ENCODE peak calls at places on chromosomes 12 and 14, in six cellular contexts. One of them, this sample, is unnamed.

GRCh38 chr12:91931110-91931509 is 214.5 kb downstream of the BTG1 start:
- DNase-seq in GM12891: no peak
- DNase-seq in effector memory CD8-positive, alpha-beta T cell: no peak
- DNase-seq in naive B cell: no peak
- DNase-seq in CD8-positive, alpha-beta T cell: no peak
- DNase-seq in activated T-helper 9 cell treated with anti-CD3 and anti-CD28 coated beads, Interleukin-2, amount 50 U/mL, for 16 hours: no peak
- DNase-seq in this sample: peak

GRCh38 chr12:32366704-32367103 is 32.7 kb upstream of the FGD4 start:
- DNase-seq in activated T-helper 9 cell treated with anti-CD3 and anti-CD28 coated beads, Interleukin-2, amount 50 U/mL, for 16 hours: no peak
- DNase-seq in GM12891: no peak
- DNase-seq in naive B cell: no peak
- DNase-seq in effector memory CD8-positive, alpha-beta T cell: no peak
- DNase-seq in CD8-positive, alpha-beta T cell: no peak
- DNase-seq in this sample: no peak

GRCh38 chr12:112524676-112525425 is 106.1 kb downstream of the PTPN11 start:
- DNase-seq in GM12891: no peak
- DNase-seq in activated T-helper 9 cell treated with anti-CD3 and anti-CD28 coated beads, Interleukin-2, amount 50 U/mL, for 16 hours: no peak
- DNase-seq in CD8-positive, alpha-beta T cell: no peak
- DNase-seq in effector memory CD8-positive, alpha-beta T cell: no peak
- DNase-seq in naive B cell: no peak
- DNase-seq in this sample: peak

GRCh38 chr12:22029991-22030390 is 16.0 kb upstream of the CMAS start:
- DNase-seq in effector memory CD8-positive, alpha-beta T cell: no peak
- DNase-seq in GM12891: no peak
- DNase-seq in CD8-positive, alpha-beta T cell: no peak
- DNase-seq in naive B cell: no peak
- DNase-seq in activated T-helper 9 cell treated with anti-CD3 and anti-CD28 coated beads, Interleukin-2, amount 50 U/mL, for 16 hours: no peak
- DNase-seq in this sample: no peak

GRCh38 chr14:100138082-100138787 is 21.2 kb downstream of the DEGS2 start:
- DNase-seq in CD8-positive, alpha-beta T cell: no peak
- DNase-seq in activated T-helper 9 cell treated with anti-CD3 and anti-CD28 coated beads, Interleukin-2, amount 50 U/mL, for 16 hours: no peak
- DNase-seq in naive B cell: no peak
- DNase-seq in effector memory CD8-positive, alpha-beta T cell: no peak
- DNase-seq in GM12891: no peak
- DNase-seq in this sample: no peak

GRCh38 chr12:121085113-121085841 is 46.2 kb upstream of the OASL start:
- DNase-seq in effector memory CD8-positive, alpha-beta T cell: no peak
- DNase-seq in CD8-positive, alpha-beta T cell: no peak
- DNase-seq in GM12891: no peak
- DNase-seq in naive B cell: no peak
- DNase-seq in activated T-helper 9 cell treated with anti-CD3 and anti-CD28 coated beads, Interleukin-2, amount 50 U/mL, for 16 hours: no peak
- DNase-seq in this sample: no peak

GRCh38 chr12:62260733-62261683 is 804 bp downstream of the USP15 start:
- DNase-seq in effector memory CD8-positive, alpha-beta T cell: peak
- DNase-seq in naive B cell: peak
- DNase-seq in CD8-positive, alpha-beta T cell: peak
- DNase-seq in activated T-helper 9 cell treated with anti-CD3 and anti-CD28 coated beads, Interleukin-2, amount 50 U/mL, for 16 hours: peak
- DNase-seq in GM12891: peak
- DNase-seq in this sample: peak

GRCh38 chr12:117036547-117036946 is 62.7 kb downstream of the TESC start:
- DNase-seq in GM12891: no peak
- DNase-seq in CD8-positive, alpha-beta T cell: no peak
- DNase-seq in activated T-helper 9 cell treated with anti-CD3 and anti-CD28 coated beads, Interleukin-2, amount 50 U/mL, for 16 hours: no peak
- DNase-seq in effector memory CD8-positive, alpha-beta T cell: no peak
- DNase-seq in naive B cell: no peak
- DNase-seq in this sample: no peak

GRCh38 chr14:91415794-91416743 is 1.6 kb downstream of the CCDC88C start:
- DNase-seq in CD8-positive, alpha-beta T cell: peak
- DNase-seq in GM12891: no peak
- DNase-seq in activated T-helper 9 cell treated with anti-CD3 and anti-CD28 coated beads, Interleukin-2, amount 50 U/mL, for 16 hours: peak
- DNase-seq in naive B cell: peak
- DNase-seq in effector memory CD8-positive, alpha-beta T cell: peak
- DNase-seq in this sample: no peak

GRCh38 chr12:109632299-109632698 is 58.7 kb downstream of the MVK start:
- DNase-seq in activated T-helper 9 cell treated with anti-CD3 and anti-CD28 coated beads, Interleukin-2, amount 50 U/mL, for 16 hours: no peak
- DNase-seq in naive B cell: no peak
- DNase-seq in CD8-positive, alpha-beta T cell: no peak
- DNase-seq in effector memory CD8-positive, alpha-beta T cell: no peak
- DNase-seq in GM12891: no peak
- DNase-seq in this sample: no peak

GRCh38 chr14:25381498-25381897 is 331.6 kb upstream of the STXBP6 start:
- DNase-seq in CD8-positive, alpha-beta T cell: no peak
- DNase-seq in naive B cell: no peak
- DNase-seq in effector memory CD8-positive, alpha-beta T cell: no peak
- DNase-seq in activated T-helper 9 cell treated with anti-CD3 and anti-CD28 coated beads, Interleukin-2, amount 50 U/mL, for 16 hours: no peak
- DNase-seq in GM12891: no peak
- DNase-seq in this sample: no peak

GRCh38 chr14:26808407-26808806 is 210.6 kb upstream of the NOVA1 start:
- DNase-seq in effector memory CD8-positive, alpha-beta T cell: no peak
- DNase-seq in naive B cell: no peak
- DNase-seq in GM12891: no peak
- DNase-seq in CD8-positive, alpha-beta T cell: no peak
- DNase-seq in activated T-helper 9 cell treated with anti-CD3 and anti-CD28 coated beads, Interleukin-2, amount 50 U/mL, for 16 hours: no peak
- DNase-seq in this sample: no peak

GRCh38 chr14:101509730-101510371 is 51.4 kb upstream of the DIO3 start:
- DNase-seq in naive B cell: no peak
- DNase-seq in GM12891: no peak
- DNase-seq in activated T-helper 9 cell treated with anti-CD3 and anti-CD28 coated beads, Interleukin-2, amount 50 U/mL, for 16 hours: no peak
- DNase-seq in effector memory CD8-positive, alpha-beta T cell: no peak
- DNase-seq in CD8-positive, alpha-beta T cell: no peak
- DNase-seq in this sample: no peak

GRCh38 chr12:14910090-14910915 is 24.6 kb upstream of the MGP start:
- DNase-seq in activated T-helper 9 cell treated with anti-CD3 and anti-CD28 coated beads, Interleukin-2, amount 50 U/mL, for 16 hours: no peak
- DNase-seq in GM12891: no peak
- DNase-seq in CD8-positive, alpha-beta T cell: no peak
- DNase-seq in naive B cell: no peak
- DNase-seq in effector memory CD8-positive, alpha-beta T cell: no peak
- DNase-seq in this sample: peak

GRCh38 chr12:57063991-57064725 is 14.2 kb upstream of the MYO1A start:
- DNase-seq in GM12891: peak
- DNase-seq in CD8-positive, alpha-beta T cell: no peak
- DNase-seq in effector memory CD8-positive, alpha-beta T cell: peak
- DNase-seq in activated T-helper 9 cell treated with anti-CD3 and anti-CD28 coated beads, Interleukin-2, amount 50 U/mL, for 16 hours: peak
- DNase-seq in naive B cell: peak
- DNase-seq in this sample: peak

GRCh38 chr14:51859136-51859535 is 1.3 kb upstream of the GNG2 start:
- DNase-seq in naive B cell: no peak
- DNase-seq in activated T-helper 9 cell treated with anti-CD3 and anti-CD28 coated beads, Interleukin-2, amount 50 U/mL, for 16 hours: no peak
- DNase-seq in GM12891: no peak
- DNase-seq in effector memory CD8-positive, alpha-beta T cell: no peak
- DNase-seq in CD8-positive, alpha-beta T cell: no peak
- DNase-seq in this sample: no peak

GRCh38 chr12:4932576-4932975 is 22.9 kb downstream of the KCNA1 start:
- DNase-seq in naive B cell: no peak
- DNase-seq in effector memory CD8-positive, alpha-beta T cell: no peak
- DNase-seq in activated T-helper 9 cell treated with anti-CD3 and anti-CD28 coated beads, Interleukin-2, amount 50 U/mL, for 16 hours: no peak
- DNase-seq in GM12891: no peak
- DNase-seq in CD8-positive, alpha-beta T cell: no peak
- DNase-seq in this sample: no peak

GRCh38 chr14:103537175-103537990 is 8.4 kb downstream of the TRMT61A start:
- DNase-seq in effector memory CD8-positive, alpha-beta T cell: no peak
- DNase-seq in CD8-positive, alpha-beta T cell: no peak
- DNase-seq in activated T-helper 9 cell treated with anti-CD3 and anti-CD28 coated beads, Interleukin-2, amount 50 U/mL, for 16 hours: no peak
- DNase-seq in naive B cell: no peak
- DNase-seq in GM12891: no peak
- DNase-seq in this sample: no peak

GRCh38 chr12:58920956-58921861 is 905 bp upstream of the LRIG3 start:
- DNase-seq in activated T-helper 9 cell treated with anti-CD3 and anti-CD28 coated beads, Interleukin-2, amount 50 U/mL, for 16 hours: no peak
- DNase-seq in effector memory CD8-positive, alpha-beta T cell: no peak
- DNase-seq in naive B cell: no peak
- DNase-seq in GM12891: no peak
- DNase-seq in CD8-positive, alpha-beta T cell: no peak
- DNase-seq in this sample: no peak

GRCh38 chr12:9372202-9372601 is 164.0 kb upstream of the PZP start:
- DNase-seq in naive B cell: no peak
- DNase-seq in activated T-helper 9 cell treated with anti-CD3 and anti-CD28 coated beads, Interleukin-2, amount 50 U/mL, for 16 hours: no peak
- DNase-seq in effector memory CD8-positive, alpha-beta T cell: no peak
- DNase-seq in CD8-positive, alpha-beta T cell: no peak
- DNase-seq in GM12891: no peak
- DNase-seq in this sample: peak

This sample was measured in mammary epithelial cell.